ENCODE peak calls at places on chromosomes 16 and 17, in five cellular contexts. V is H9, T is H1, I is neuronal stem cell, E is trophoblast cell. D is an unnamed sample.

GRCh38 chr17:20066253-20066652 is 57.1 kb downstream of the SPECC1 start:
- DNase-seq in V (no peak), T (no peak), I (no peak), E (peak), D (no peak)

GRCh38 chr17:77444653-77445029 is 303.9 kb downstream of the SEC14L1 start:
- DNase-seq in V (no peak), T (no peak), I (no peak), E (no peak), D (peak)

GRCh38 chr17:36597866-36598777 is 3.3 kb upstream of the MRM1 start:
- DNase-seq in V (no peak), T (no peak), I (no peak), E (no peak), D (no peak)

GRCh38 chr16:80319181-80319580 is 221.6 kb upstream of the DYNLRB2 start:
- DNase-seq in V (no peak), T (no peak), I (no peak), E (no peak), D (no peak)

GRCh38 chr16:6682142-6682811 is 650.4 kb upstream of the RBFOX1 start:
- DNase-seq in V (peak), T (peak), I (peak), E (peak), D (no peak)

GRCh38 chr17:80257716-80258213 is 2.9 kb upstream of the RNF213 start:
- DNase-seq in V (peak), T (no peak), I (no peak), E (no peak), D (no peak)

GRCh38 chr17:51419476-51419875 is 159.1 kb downstream of the UTP18 start:
- DNase-seq in V (no peak), T (no peak), I (no peak), E (no peak), D (no peak)

GRCh38 chr17:40978752-40979151 is 5.4 kb downstream of the KRT40 start:
- DNase-seq in V (no peak), T (no peak), I (no peak), E (no peak), D (no peak)

GRCh38 chr16:15618392-15618791 is 24.6 kb downstream of the MARF1 start:
- DNase-seq in V (no peak), T (no peak), I (no peak), E (no peak), D (no peak)

GRCh38 chr16:64948056-64948455 is 173.8 kb downstream of the CDH11 start:
- DNase-seq in V (no peak), T (no peak), I (no peak), E (no peak), D (no peak)

GRCh38 chr17:61635913-61636432 is 45.0 kb upstream of the NACA2 start:
- DNase-seq in V (peak), T (peak), I (peak), E (peak), D (peak)

GRCh38 chr16:1530883-1531637 is 2.4 kb upstream of the TMEM204 start:
- DNase-seq in V (no peak), T (no peak), I (no peak), E (peak), D (peak)

GRCh38 chr16:75420987-75421819 is 12.1 kb downstream of the CFDP1 start:
- DNase-seq in V (peak), T (peak), I (peak), E (peak), D (peak)

GRCh38 chr16:62021295-62021694 is 14.9 kb downstream of the CDH8 start:
- DNase-seq in V (no peak), T (no peak), I (no peak), E (no peak), D (no peak)

GRCh38 chr16:12356622-12357365 is 380.3 kb downstream of the SNX29 start:
- DNase-seq in V (no peak), T (no peak), I (no peak), E (no peak), D (no peak)

GRCh38 chr17:59067756-59068155 is 38.9 kb downstream of the TRIM37 start:
- DNase-seq in V (no peak), T (no peak), I (no peak), E (no peak), D (no peak)

GRCh38 chr17:31510273-31511175 is 119.0 kb downstream of the RAB11FIP4 start:
- DNase-seq in V (no peak), T (no peak), I (no peak), E (peak), D (no peak)

GRCh38 chr16:77298638-77299360 is 99.6 kb downstream of the SYCE1L start:
- DNase-seq in V (no peak), T (no peak), I (no peak), E (peak), D (peak)

GRCh38 chr17:1539811-1540210 is 22.8 kb downstream of the PITPNA start:
- DNase-seq in V (no peak), T (no peak), I (no peak), E (no peak), D (no peak)

GRCh38 chr16:11806721-11807120 is 9.7 kb upstream of the ZC3H7A start:
- DNase-seq in V (no peak), T (no peak), I (no peak), E (no peak), D (no peak)

GRCh38 chr17:75490173-75490743 is 25.1 kb downstream of the CASKIN2 start:
- DNase-seq in V (no peak), T (no peak), I (no peak), E (no peak), D (no peak)

GRCh38 chr17:75493476-75494129 is 21.7 kb downstream of the CASKIN2 start:
- DNase-seq in V (no peak), T (no peak), I (no peak), E (no peak), D (no peak)

GRCh38 chr17:75490953-75491649 is 24.2 kb downstream of the CASKIN2 start:
- DNase-seq in V (no peak), T (no peak), I (no peak), E (no peak), D (no peak)

GRCh38 chr17:75492555-75493168 is 22.7 kb downstream of the CASKIN2 start:
- DNase-seq in V (no peak), T (no peak), I (no peak), E (no peak), D (no peak)

DNA sequence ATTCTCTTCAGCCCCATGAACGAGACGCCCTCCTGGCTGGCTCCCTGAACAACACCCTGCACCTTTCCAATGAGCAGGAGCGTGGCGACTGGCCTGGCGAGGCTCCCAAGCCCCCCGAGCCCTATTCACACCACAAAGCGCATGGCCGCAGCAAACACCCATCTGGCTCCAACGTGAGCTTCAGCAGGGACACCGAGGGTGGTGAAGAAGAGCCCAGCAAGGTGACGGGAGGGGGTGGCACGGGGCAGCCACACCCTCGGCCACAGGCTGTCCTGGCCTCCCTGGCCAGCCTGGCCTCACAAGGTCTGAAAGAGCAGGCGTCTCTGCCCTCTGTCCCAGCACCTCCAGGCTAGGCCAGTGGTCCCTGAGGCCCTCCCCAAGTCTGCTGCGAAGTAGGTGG is 23.7 kb downstream of the CASKIN2 start:
- DNase-seq in V (no peak), T (no peak), I (no peak), E (no peak), D (no peak)
- H2BK12ac ChIP-seq in V (no peak), T (no peak), I (no peak), E (no peak), D (no peak)

DNA sequence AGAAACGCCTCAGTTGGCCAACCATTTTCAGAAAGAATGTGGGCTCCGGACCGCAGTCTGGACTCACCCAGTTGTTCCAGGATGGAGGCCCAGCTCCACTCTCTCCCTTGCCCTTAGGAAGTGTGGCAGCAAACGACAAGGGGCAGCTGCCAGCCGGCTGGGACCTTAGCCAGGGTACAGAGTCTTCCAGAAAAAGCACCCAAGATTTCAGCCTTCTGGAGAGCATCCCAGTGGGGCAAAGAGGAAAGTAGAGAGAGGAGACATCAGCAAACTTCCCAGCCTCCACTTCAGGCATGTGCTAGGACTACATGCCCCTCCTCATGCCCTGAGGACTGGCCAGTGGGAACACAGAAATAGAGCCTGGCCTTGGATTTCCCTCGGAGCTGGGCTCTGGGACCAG is 56.8 kb upstream of the SCNN1B start:
- DNase-seq in V (no peak), T (no peak), I (no peak), E (no peak), D (no peak)
- H3K27ac ChIP-seq in V (no peak), T (no peak), I (no peak), E (no peak), D (no peak)

GRCh38 chr17:54996441-54996840 is 27.9 kb downstream of the STXBP4 start:
- DNase-seq in V (no peak), T (no peak), I (no peak), E (no peak), D (no peak)

GRCh38 chr17:54991567-54991966 is 23.0 kb downstream of the STXBP4 start:
- DNase-seq in V (no peak), T (no peak), I (no peak), E (no peak), D (no peak)

GRCh38 chr17:54992797-54993639 is 24.5 kb downstream of the STXBP4 start:
- DNase-seq in V (no peak), T (no peak), I (peak), E (peak), D (peak)
- H2BK12ac ChIP-seq in V (no peak), T (no peak), I (no peak), E (no peak), D (no peak)

GRCh38 chr17:27153005-27153404 is 140.9 kb upstream of the WSB1 start:
- DNase-seq in V (no peak), T (no peak), I (no peak), E (no peak), D (no peak)
- H3K27ac ChIP-seq in V (no peak), T (no peak), I (no peak), E (no peak), D (no peak)

DNA sequence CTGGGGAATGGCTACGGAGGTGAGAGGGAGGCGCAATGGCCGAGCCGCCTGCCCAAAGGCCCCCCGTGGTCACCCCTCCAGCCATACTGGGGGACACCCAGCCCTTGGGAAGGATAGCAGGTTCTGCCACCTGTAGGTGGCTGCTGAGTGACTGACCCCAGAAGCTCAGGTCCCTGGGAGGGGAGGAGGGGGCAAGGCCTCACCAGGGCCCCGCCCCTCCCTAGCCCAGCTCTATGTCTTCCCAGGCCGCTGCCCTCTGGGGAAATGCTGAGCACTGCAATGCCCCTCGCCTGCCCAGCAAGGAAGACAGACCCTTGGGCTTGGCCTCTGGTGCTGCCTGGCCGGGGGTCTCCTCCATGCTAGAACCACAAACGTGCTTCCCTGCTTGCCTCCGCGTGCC is 11.4 kb upstream of the CLDN9 start:
- DNase-seq in V (peak), T (no peak), I (no peak), E (no peak), D (no peak)
- H2BK12ac ChIP-seq in V (no peak), T (peak), I (peak), E (no peak), D (no peak)

GRCh38 chr16:17331991-17332390 is 138.8 kb downstream of the XYLT1 start:
- DNase-seq in V (no peak), T (no peak), I (no peak), E (no peak), D (no peak)
- H3K27ac ChIP-seq in V (no peak), T (no peak), I (no peak), E (no peak), D (no peak)

GRCh38 chr17:9350083-9350482 is 225.5 kb downstream of the STX8 start:
- DNase-seq in V (no peak), T (no peak), I (no peak), E (no peak), D (peak)
- H2BK12ac ChIP-seq in V (no peak), T (no peak), I (no peak), E (no peak), D (peak)

D was measured in mesenchymal stem cell.